ENCODE peak calls at places on chromosome 16, in nine cellular contexts. D, G, K, W, H, C, R, L and T are unnamed samples.

GRCh38 chr16:12146966-12147365 is 170.4 kb downstream of the SNX29 start:
- DNase-seq in D (no peak), H (no peak), R (no peak), W (no peak), K (no peak), L (no peak), C (no peak), G (no peak), T (no peak)

GRCh38 chr16:30473231-30474061 is 904 bp downstream of the ITGAL start:
- DNase-seq in C (no peak), R (no peak), G (no peak), H (no peak), W (no peak), L (no peak), D (no peak), K (no peak), T (no peak)

GRCh38 chr16:50195276-50195675 is 42.2 kb downstream of the TENT4B start:
- DNase-seq in R (no peak), H (no peak), C (no peak), K (no peak), L (no peak), D (no peak), G (peak), W (no peak), T (no peak)

GRCh38 chr16:23729503-23730424 is 16.7 kb upstream of the ERN2 start:
- DNase-seq in W (peak), R (no peak), D (no peak), H (no peak), K (peak), C (no peak), L (no peak), G (peak), T (peak)

GRCh38 chr16:54846761-54847160 is 83.9 kb upstream of the IRX5 start:
- DNase-seq in W (no peak), G (peak), R (peak), H (no peak), C (no peak), L (no peak), D (no peak), K (no peak), T (no peak)

GRCh38 chr16:84481051-84481735 is 23.3 kb downstream of the MEAK7 start:
- DNase-seq in G (no peak), K (no peak), H (peak), L (no peak), D (no peak), C (no peak), R (no peak), W (peak), T (no peak)

GRCh38 chr16:86500708-86501510 is 9.4 kb upstream of the FOXF1 start:
- DNase-seq in K (no peak), L (no peak), G (no peak), C (no peak), D (no peak), H (no peak), W (no peak), R (no peak), T (no peak)

GRCh38 chr16:57258910-57259475 is 13.9 kb downstream of the ARL2BP start:
- DNase-seq in W (no peak), G (no peak), K (no peak), C (no peak), D (no peak), R (no peak), H (no peak), L (no peak), T (no peak)